ENCODE peak calls at places on chromosome 11, in four cellular contexts. One of them, this sample, is unnamed.

GRCh38 chr11:79406376-79406775 is 34.5 kb downstream of the TENM4 start:
- DNase-seq in epithelial cell of esophagus: no peak
- DNase-seq in RWPE1: no peak
- DNase-seq in fibroblast of lung: no peak
- DNase-seq in this sample: no peak

GRCh38 chr11:62574363-62575057 is 819 bp upstream of the EEF1G start:
- DNase-seq in fibroblast of lung: peak
- DNase-seq in RWPE1: peak
- DNase-seq in epithelial cell of esophagus: no peak
- DNase-seq in this sample: no peak

GRCh38 chr11:94525933-94526332 is 13.7 kb downstream of the C11orf97 start:
- DNase-seq in fibroblast of lung: peak
- DNase-seq in epithelial cell of esophagus: peak
- DNase-seq in RWPE1: no peak
- DNase-seq in this sample: no peak

GRCh38 chr11:66475349-66476172 is 4.7 kb upstream of the DPP3 start:
- DNase-seq in fibroblast of lung: no peak
- DNase-seq in epithelial cell of esophagus: no peak
- DNase-seq in RWPE1: no peak
- DNase-seq in this sample: no peak

GRCh38 chr11:128593281-128593680 is 5.9 kb upstream of the ETS1 start:
- DNase-seq in epithelial cell of esophagus: peak
- DNase-seq in fibroblast of lung: peak
- DNase-seq in RWPE1: no peak
- DNase-seq in this sample: no peak

GRCh38 chr11:125304111-125304639 is 139.6 kb downstream of the PKNOX2 start:
- DNase-seq in fibroblast of lung: no peak
- DNase-seq in RWPE1: no peak
- DNase-seq in epithelial cell of esophagus: no peak
- DNase-seq in this sample: no peak

GRCh38 chr11:116986521-116987105 is 111.6 kb downstream of the SIK3 start:
- DNase-seq in epithelial cell of esophagus: peak
- DNase-seq in RWPE1: peak
- DNase-seq in fibroblast of lung: peak
- DNase-seq in this sample: no peak

GRCh38 chr11:127639916-127640315 is 639.3 kb upstream of the KIRREL3 start:
- DNase-seq in RWPE1: peak
- DNase-seq in epithelial cell of esophagus: peak
- DNase-seq in fibroblast of lung: peak
- DNase-seq in this sample: no peak

GRCh38 chr11:65187146-65187675 is 5.5 kb downstream of the CAPN1 start:
- DNase-seq in RWPE1: no peak
- DNase-seq in fibroblast of lung: no peak
- DNase-seq in epithelial cell of esophagus: no peak
- DNase-seq in this sample: no peak

GRCh38 chr11:76216536-76217326 is 10.4 kb upstream of the WNT11 start:
- DNase-seq in fibroblast of lung: no peak
- DNase-seq in RWPE1: no peak
- DNase-seq in epithelial cell of esophagus: no peak
- DNase-seq in this sample: no peak

GRCh38 chr11:72140661-72141060 is 5.1 kb downstream of the FOLR3 start:
- DNase-seq in fibroblast of lung: no peak
- DNase-seq in RWPE1: no peak
- DNase-seq in epithelial cell of esophagus: no peak
- DNase-seq in this sample: no peak

GRCh38 chr11:110128161-110128560 is 35.0 kb downstream of the ZC3H12C start:
- DNase-seq in epithelial cell of esophagus: no peak
- DNase-seq in RWPE1: no peak
- DNase-seq in fibroblast of lung: peak
- DNase-seq in this sample: no peak

GRCh38 chr11:108498046-108498815 is at the start of gene POGLUT3:
- DNase-seq in fibroblast of lung: peak
- DNase-seq in RWPE1: peak
- DNase-seq in epithelial cell of esophagus: no peak
- DNase-seq in this sample: peak

GRCh38 chr11:10285148-10285802 is 8.7 kb downstream of the SBF2 start:
- DNase-seq in fibroblast of lung: no peak
- DNase-seq in RWPE1: no peak
- DNase-seq in epithelial cell of esophagus: peak
- DNase-seq in this sample: no peak

GRCh38 chr11:33696931-33697638 is 3.5 kb downstream of the C11orf91 start:
- DNase-seq in RWPE1: no peak
- DNase-seq in fibroblast of lung: no peak
- DNase-seq in epithelial cell of esophagus: peak
- DNase-seq in this sample: no peak

GRCh38 chr11:12200359-12201015 is 90.1 kb downstream of the MICAL2 start:
- DNase-seq in fibroblast of lung: peak
- DNase-seq in RWPE1: peak
- DNase-seq in epithelial cell of esophagus: peak
- DNase-seq in this sample: no peak

GRCh38 chr11:1852885-1853284 is at the start of gene LSP1:
- DNase-seq in epithelial cell of esophagus: no peak
- DNase-seq in fibroblast of lung: no peak
- DNase-seq in RWPE1: no peak
- DNase-seq in this sample: no peak

GRCh38 chr11:114762437-114762836 is 84.1 kb downstream of the NXPE2 start:
- DNase-seq in RWPE1: peak
- DNase-seq in fibroblast of lung: peak
- DNase-seq in epithelial cell of esophagus: peak
- DNase-seq in this sample: no peak

GRCh38 chr11:2211113-2211971 is 39.7 kb upstream of the TH start:
- DNase-seq in RWPE1: no peak
- DNase-seq in epithelial cell of esophagus: no peak
- DNase-seq in fibroblast of lung: no peak
- DNase-seq in this sample: peak

GRCh38 chr11:23112987-23113886 is 253.0 kb upstream of the CCDC179 start:
- DNase-seq in RWPE1: peak
- DNase-seq in epithelial cell of esophagus: peak
- DNase-seq in fibroblast of lung: peak
- DNase-seq in this sample: no peak

GRCh38 chr11:79437981-79438630 is 2.7 kb downstream of the TENM4 start:
- DNase-seq in RWPE1: peak
- DNase-seq in fibroblast of lung: peak
- DNase-seq in epithelial cell of esophagus: peak
- DNase-seq in this sample: no peak

GRCh38 chr11:102109896-102110760 is at the start of gene YAP1:
- DNase-seq in RWPE1: peak
- DNase-seq in fibroblast of lung: peak
- DNase-seq in epithelial cell of esophagus: peak
- DNase-seq in this sample: peak

GRCh38 chr11:35487532-35488078 is 37.8 kb downstream of the PAMR1 start:
- DNase-seq in epithelial cell of esophagus: peak
- DNase-seq in fibroblast of lung: peak
- DNase-seq in RWPE1: no peak
- DNase-seq in this sample: no peak

GRCh38 chr11:11876458-11876857 is 34.7 kb downstream of the USP47 start:
- DNase-seq in RWPE1: peak
- DNase-seq in epithelial cell of esophagus: peak
- DNase-seq in fibroblast of lung: no peak
- DNase-seq in this sample: no peak

GRCh38 chr11:32023370-32023964 is 67.4 kb upstream of the RCN1 start:
- DNase-seq in epithelial cell of esophagus: no peak
- DNase-seq in RWPE1: no peak
- DNase-seq in fibroblast of lung: no peak
- DNase-seq in this sample: no peak

GRCh38 chr11:103714246-103714645 is 322.2 kb upstream of the DDI1 start:
- DNase-seq in fibroblast of lung: peak
- DNase-seq in RWPE1: no peak
- DNase-seq in epithelial cell of esophagus: peak
- DNase-seq in this sample: no peak

GRCh38 chr11:130847517-130847916 is 68.8 kb downstream of the SNX19 start:
- DNase-seq in RWPE1: peak
- DNase-seq in epithelial cell of esophagus: peak
- DNase-seq in fibroblast of lung: peak
- DNase-seq in this sample: no peak

GRCh38 chr11:118975771-118976709 is 4.5 kb downstream of the FOXR1 start:
- DNase-seq in epithelial cell of esophagus: no peak
- DNase-seq in RWPE1: no peak
- DNase-seq in fibroblast of lung: peak
- DNase-seq in this sample: no peak

GRCh38 chr11:118339281-118340045 is 3.0 kb downstream of the CD3D start:
- DNase-seq in RWPE1: no peak
- DNase-seq in epithelial cell of esophagus: no peak
- DNase-seq in fibroblast of lung: no peak
- DNase-seq in this sample: peak

GRCh38 chr11:126444072-126444471 is 88.6 kb downstream of the ST3GAL4 start:
- DNase-seq in RWPE1: no peak
- DNase-seq in fibroblast of lung: no peak
- DNase-seq in epithelial cell of esophagus: no peak
- DNase-seq in this sample: no peak

GRCh38 chr11:123351375-123351774 is 78.7 kb upstream of the GRAMD1B start:
- DNase-seq in RWPE1: no peak
- DNase-seq in fibroblast of lung: no peak
- DNase-seq in epithelial cell of esophagus: no peak
- DNase-seq in this sample: peak

GRCh38 chr11:113663567-113663966 is 42.5 kb downstream of the TMPRSS5 start:
- DNase-seq in epithelial cell of esophagus: peak
- DNase-seq in fibroblast of lung: peak
- DNase-seq in RWPE1: no peak
- DNase-seq in this sample: no peak

GRCh38 chr11:1197886-1198765 is 24.7 kb upstream of the MUC5B start:
- DNase-seq in epithelial cell of esophagus: no peak
- DNase-seq in fibroblast of lung: no peak
- DNase-seq in RWPE1: no peak
- DNase-seq in this sample: peak

GRCh38 chr11:86106916-86107315 is 38.0 kb upstream of the PICALM start:
- DNase-seq in RWPE1: no peak
- DNase-seq in epithelial cell of esophagus: no peak
- DNase-seq in fibroblast of lung: peak
- DNase-seq in this sample: no peak

GRCh38 chr11:16358726-16359125 is 2.4 kb upstream of the SOX6 start:
- DNase-seq in RWPE1: no peak
- DNase-seq in fibroblast of lung: no peak
- DNase-seq in epithelial cell of esophagus: no peak
- DNase-seq in this sample: no peak

GRCh38 chr11:19777032-19777341 is 64.3 kb downstream of the NAV2 start:
- DNase-seq in fibroblast of lung: no peak
- DNase-seq in epithelial cell of esophagus: no peak
- DNase-seq in RWPE1: peak
- DNase-seq in this sample: no peak

DNA sequence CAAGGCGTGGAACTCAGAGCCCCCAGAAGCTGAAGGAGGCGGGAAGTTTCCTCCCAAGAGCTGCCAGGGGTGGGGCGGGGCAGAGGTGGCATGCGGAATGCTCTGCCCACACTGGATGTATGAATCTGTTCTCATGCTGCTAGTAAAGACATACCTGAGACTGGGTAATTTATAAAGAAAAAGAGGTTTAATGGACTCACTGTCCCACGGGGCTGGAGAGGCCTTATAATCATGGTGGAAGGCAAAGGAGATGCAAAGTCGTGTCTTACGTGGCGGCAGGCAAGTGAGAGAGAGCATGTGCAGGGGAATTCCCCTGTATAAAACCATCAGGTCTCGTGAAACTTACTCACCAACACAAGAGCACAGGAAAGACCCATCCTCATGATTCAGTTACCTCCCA is 57.6 kb downstream of the SMIM38 start:
- DNase-seq in fibroblast of lung: no peak
- DNase-seq in epithelial cell of esophagus: no peak
- DNase-seq in RWPE1: no peak
- DNase-seq in this sample: peak
- TF ChIP-seq CTCF in fibroblast of lung: no peak
- TF ChIP-seq CTCF in epithelial cell of esophagus: no peak
- TF ChIP-seq CTCF in RWPE1: no peak
- TF ChIP-seq CTCF in this sample: no peak

DNA sequence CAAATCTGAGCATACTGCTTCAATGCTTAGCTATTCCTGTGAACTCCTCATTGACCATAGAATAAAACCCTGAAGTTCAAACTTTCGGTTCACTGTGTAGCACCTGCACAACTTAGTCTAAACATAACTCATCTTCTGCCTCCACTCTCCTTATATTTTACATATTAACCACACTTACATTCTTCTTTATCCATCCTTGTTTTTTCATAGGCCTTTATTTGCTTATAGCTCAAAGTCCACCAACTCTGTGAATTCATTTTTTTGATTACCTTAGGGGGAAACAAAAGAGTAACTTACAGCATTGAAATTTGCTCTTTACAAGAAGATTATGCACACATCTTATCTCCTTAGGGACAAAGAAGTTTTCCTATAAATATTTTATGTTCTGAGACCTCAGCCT is 521.6 kb upstream of the FAT3 start:
- DNase-seq in fibroblast of lung: no peak
- DNase-seq in RWPE1: no peak
- DNase-seq in epithelial cell of esophagus: no peak
- DNase-seq in this sample: no peak
- TF ChIP-seq CTCF in fibroblast of lung: no peak
- TF ChIP-seq CTCF in RWPE1: no peak
- TF ChIP-seq CTCF in epithelial cell of esophagus: no peak
- TF ChIP-seq CTCF in this sample: no peak

DNA sequence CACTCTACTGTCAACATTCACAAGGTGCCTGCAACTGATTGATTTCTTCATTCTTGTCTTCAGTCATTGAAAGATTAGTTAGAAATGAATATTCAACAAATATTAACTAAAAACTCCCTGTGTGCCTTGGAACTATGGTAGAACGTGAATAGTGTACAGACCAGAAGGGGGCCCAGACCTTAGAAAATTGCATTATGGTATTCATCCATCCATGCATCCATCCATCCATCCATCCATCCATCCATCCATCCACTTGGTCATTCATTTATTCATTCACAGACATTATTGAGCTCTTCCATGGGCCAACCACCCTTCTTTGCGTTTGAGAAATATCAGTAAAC is 10.2 kb upstream of the ACCSL start:
- DNase-seq in fibroblast of lung: no peak
- DNase-seq in epithelial cell of esophagus: no peak
- DNase-seq in RWPE1: no peak
- DNase-seq in this sample: no peak
- TF ChIP-seq CTCF in fibroblast of lung: no peak
- TF ChIP-seq CTCF in epithelial cell of esophagus: no peak
- TF ChIP-seq CTCF in RWPE1: no peak
- TF ChIP-seq CTCF in this sample: no peak

DNA sequence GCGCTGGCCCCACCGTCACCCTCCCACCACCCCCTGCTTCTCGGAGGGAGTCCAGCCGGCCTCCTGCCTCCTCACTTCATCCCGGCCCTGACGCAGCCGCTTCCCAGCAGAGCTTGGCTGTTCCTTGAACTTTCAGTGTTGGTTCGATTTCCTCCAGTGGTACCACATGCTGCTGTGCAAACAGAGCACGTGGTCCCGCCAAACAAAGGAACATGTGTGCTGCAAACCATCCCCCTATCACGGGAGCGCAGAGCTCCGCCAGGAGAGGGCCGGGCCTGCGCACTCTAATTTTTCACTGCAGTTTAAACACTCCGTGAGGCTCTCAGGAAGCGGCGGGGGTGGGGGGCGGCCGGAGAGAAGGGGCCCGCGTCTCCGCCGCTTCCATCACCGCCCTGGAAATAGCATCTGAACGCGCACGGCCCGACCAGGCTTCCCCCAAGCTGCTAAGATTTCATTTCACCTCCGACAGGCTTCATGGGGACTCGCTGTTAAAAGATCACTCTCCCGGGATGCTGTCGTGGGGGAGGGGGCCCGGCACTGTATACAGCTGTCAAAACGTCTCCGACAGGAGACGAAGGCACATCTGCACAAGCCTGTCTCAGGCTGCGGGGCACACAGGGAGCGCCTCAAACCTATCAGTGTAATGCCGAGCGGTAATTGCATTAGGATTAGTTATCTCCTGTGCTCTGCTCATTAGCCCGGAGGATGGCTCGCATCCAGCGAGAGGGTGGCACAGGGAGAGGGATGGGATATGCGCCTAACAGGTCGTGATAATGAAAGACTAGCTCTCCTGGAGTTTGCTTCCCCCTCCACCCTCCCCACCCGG is 269.9 kb upstream of the SORL1-AS1 start:
- DNase-seq in fibroblast of lung: peak
- DNase-seq in epithelial cell of esophagus: peak
- DNase-seq in RWPE1: peak
- DNase-seq in this sample: peak
- TF ChIP-seq CTCF in fibroblast of lung: no peak
- TF ChIP-seq CTCF in epithelial cell of esophagus: no peak
- TF ChIP-seq CTCF in RWPE1: no peak
- TF ChIP-seq CTCF in this sample: peak